ENCODE peak calls at places on chromosomes 12 and 14, in eight cellular contexts. One of them, this sample, is unnamed.

GRCh38 chr12:100427078-100427477 is 46.6 kb upstream of the NR1H4 start:
- DNase-seq in lower leg skin: no peak
- DNase-seq in brain microvascular endothelial cell: peak
- DNase-seq in PC-3: peak
- DNase-seq in Calu3: peak
- DNase-seq in heart left ventricle: no peak
- DNase-seq in stomach: no peak
- DNase-seq in RWPE2: no peak
- DNase-seq in this sample: no peak

GRCh38 chr14:95056476-95056875 is 100.9 kb downstream of the DICER1 start:
- DNase-seq in brain microvascular endothelial cell: no peak
- DNase-seq in PC-3: peak
- DNase-seq in stomach: peak
- DNase-seq in lower leg skin: peak
- DNase-seq in RWPE2: peak
- DNase-seq in Calu3: peak
- DNase-seq in heart left ventricle: no peak
- DNase-seq in this sample: no peak

GRCh38 chr12:53217930-53218307 is 10.9 kb upstream of the ITGB7 start:
- DNase-seq in brain microvascular endothelial cell: peak
- DNase-seq in PC-3: no peak
- DNase-seq in RWPE2: no peak
- DNase-seq in stomach: no peak
- DNase-seq in lower leg skin: no peak
- DNase-seq in heart left ventricle: no peak
- DNase-seq in Calu3: no peak
- DNase-seq in this sample: peak

GRCh38 chr12:26125451-26126339 is 858 bp upstream of the BHLHE41 start:
- DNase-seq in heart left ventricle: peak
- DNase-seq in PC-3: peak
- DNase-seq in stomach: peak
- DNase-seq in brain microvascular endothelial cell: peak
- DNase-seq in Calu3: peak
- DNase-seq in RWPE2: peak
- DNase-seq in lower leg skin: peak
- DNase-seq in this sample: peak

GRCh38 chr12:51975196-51975595 is 23.7 kb downstream of the ACVR1B start:
- DNase-seq in stomach: no peak
- DNase-seq in lower leg skin: no peak
- DNase-seq in heart left ventricle: no peak
- DNase-seq in Calu3: no peak
- DNase-seq in PC-3: no peak
- DNase-seq in RWPE2: no peak
- DNase-seq in brain microvascular endothelial cell: no peak
- DNase-seq in this sample: no peak

GRCh38 chr14:104093366-104094055 is 8.0 kb downstream of the ASPG start:
- DNase-seq in lower leg skin: no peak
- DNase-seq in RWPE2: no peak
- DNase-seq in heart left ventricle: no peak
- DNase-seq in brain microvascular endothelial cell: no peak
- DNase-seq in PC-3: peak
- DNase-seq in Calu3: no peak
- DNase-seq in stomach: no peak
- DNase-seq in this sample: peak

GRCh38 chr12:5073838-5074237 is 30.2 kb downstream of the KCNA5 start:
- DNase-seq in PC-3: no peak
- DNase-seq in heart left ventricle: no peak
- DNase-seq in RWPE2: no peak
- DNase-seq in Calu3: no peak
- DNase-seq in lower leg skin: no peak
- DNase-seq in brain microvascular endothelial cell: no peak
- DNase-seq in stomach: no peak
- DNase-seq in this sample: no peak

GRCh38 chr12:92020983-92021664 is 124.5 kb downstream of the BTG1 start:
- DNase-seq in heart left ventricle: no peak
- DNase-seq in brain microvascular endothelial cell: no peak
- DNase-seq in stomach: no peak
- DNase-seq in RWPE2: no peak
- DNase-seq in lower leg skin: no peak
- DNase-seq in Calu3: no peak
- DNase-seq in PC-3: no peak
- DNase-seq in this sample: no peak

GRCh38 chr14:84857571-84857970 is 672.4 kb upstream of the FLRT2 start:
- DNase-seq in lower leg skin: no peak
- DNase-seq in stomach: no peak
- DNase-seq in RWPE2: no peak
- DNase-seq in heart left ventricle: no peak
- DNase-seq in Calu3: no peak
- DNase-seq in PC-3: peak
- DNase-seq in brain microvascular endothelial cell: no peak
- DNase-seq in this sample: no peak

GRCh38 chr14:32397871-32398640 is 69.0 kb downstream of the AKAP6 start:
- DNase-seq in lower leg skin: no peak
- DNase-seq in Calu3: no peak
- DNase-seq in brain microvascular endothelial cell: no peak
- DNase-seq in PC-3: peak
- DNase-seq in stomach: no peak
- DNase-seq in heart left ventricle: no peak
- DNase-seq in RWPE2: no peak
- DNase-seq in this sample: no peak

GRCh38 chr12:109555431-109556315 is 17.6 kb downstream of the MMAB start:
- DNase-seq in PC-3: no peak
- DNase-seq in Calu3: no peak
- DNase-seq in heart left ventricle: no peak
- DNase-seq in stomach: no peak
- DNase-seq in lower leg skin: no peak
- DNase-seq in RWPE2: no peak
- DNase-seq in brain microvascular endothelial cell: no peak
- DNase-seq in this sample: no peak

GRCh38 chr14:53002576-53002975 is 51.7 kb upstream of the FERMT2 start:
- DNase-seq in RWPE2: no peak
- DNase-seq in stomach: no peak
- DNase-seq in heart left ventricle: no peak
- DNase-seq in lower leg skin: no peak
- DNase-seq in brain microvascular endothelial cell: no peak
- DNase-seq in Calu3: no peak
- DNase-seq in PC-3: no peak
- DNase-seq in this sample: no peak

DNA sequence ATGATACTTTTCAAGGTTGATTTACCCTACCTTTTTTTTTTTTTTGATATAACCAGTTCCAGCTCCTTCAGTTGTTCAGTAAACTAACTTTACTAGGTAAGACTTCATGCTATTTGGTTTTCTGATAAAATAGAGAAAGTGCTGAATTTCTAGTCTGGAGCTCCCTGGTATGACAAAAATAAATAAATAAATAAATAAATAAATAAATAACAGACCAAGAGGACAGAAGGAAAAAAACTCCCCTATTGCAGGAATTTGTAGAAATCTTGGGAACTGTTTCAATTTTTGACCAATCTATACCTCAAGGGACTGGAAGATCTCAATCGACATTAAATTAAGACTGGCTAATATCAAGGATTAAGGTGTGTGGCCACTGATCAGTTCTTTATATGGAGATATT is 230.7 kb upstream of the PDZRN4 start:
- DNase-seq in Calu3: no peak
- DNase-seq in lower leg skin: no peak
- DNase-seq in stomach: no peak
- DNase-seq in heart left ventricle: no peak
- DNase-seq in RWPE2: no peak
- DNase-seq in brain microvascular endothelial cell: no peak
- DNase-seq in PC-3: no peak
- DNase-seq in this sample: no peak
- TF ChIP-seq CTCF in Calu3: no peak
- TF ChIP-seq CTCF in lower leg skin: no peak
- TF ChIP-seq CTCF in stomach: no peak
- TF ChIP-seq CTCF in heart left ventricle: no peak
- TF ChIP-seq CTCF in RWPE2: no peak
- TF ChIP-seq CTCF in brain microvascular endothelial cell: no peak
- TF ChIP-seq CTCF in PC-3: no peak
- TF ChIP-seq CTCF in this sample: no peak

DNA sequence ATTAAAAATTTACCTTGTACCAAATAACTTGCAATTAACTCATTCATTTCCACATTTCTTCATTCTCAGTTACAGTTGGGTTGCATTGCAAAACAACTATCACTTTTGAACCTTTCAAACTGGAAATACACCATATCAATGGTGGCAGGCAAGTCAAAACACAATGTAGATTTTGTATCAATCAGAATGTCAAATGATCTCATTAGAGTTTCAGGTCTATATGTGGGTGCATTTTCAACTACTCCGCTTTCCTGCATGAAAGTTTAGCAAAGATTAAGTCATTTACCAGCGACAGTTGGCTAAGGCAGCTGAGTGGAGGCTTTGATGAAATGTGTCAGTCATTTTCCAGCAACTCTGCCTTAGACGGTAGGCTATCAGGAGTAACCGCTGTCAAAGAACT is 124.2 kb downstream of the SLC15A5 start:
- DNase-seq in brain microvascular endothelial cell: no peak
- DNase-seq in heart left ventricle: no peak
- DNase-seq in lower leg skin: no peak
- DNase-seq in PC-3: no peak
- DNase-seq in stomach: no peak
- DNase-seq in RWPE2: no peak
- DNase-seq in Calu3: no peak
- DNase-seq in this sample: no peak
- TF ChIP-seq CTCF in brain microvascular endothelial cell: no peak
- TF ChIP-seq CTCF in heart left ventricle: no peak
- TF ChIP-seq CTCF in lower leg skin: no peak
- TF ChIP-seq CTCF in PC-3: no peak
- TF ChIP-seq CTCF in stomach: no peak
- TF ChIP-seq CTCF in RWPE2: no peak
- TF ChIP-seq CTCF in Calu3: no peak
- TF ChIP-seq CTCF in this sample: no peak

GRCh38 chr14:21072102-21072501 is 2.0 kb downstream of the ARHGEF40 start:
- DNase-seq in PC-3: no peak
- DNase-seq in brain microvascular endothelial cell: peak
- DNase-seq in heart left ventricle: peak
- DNase-seq in Calu3: no peak
- DNase-seq in RWPE2: no peak
- DNase-seq in lower leg skin: peak
- DNase-seq in stomach: no peak
- DNase-seq in this sample: no peak
- TF ChIP-seq CTCF in PC-3: no peak
- TF ChIP-seq CTCF in brain microvascular endothelial cell: peak
- TF ChIP-seq CTCF in heart left ventricle: no peak
- TF ChIP-seq CTCF in Calu3: no peak
- TF ChIP-seq CTCF in RWPE2: no peak
- TF ChIP-seq CTCF in lower leg skin: no peak
- TF ChIP-seq CTCF in stomach: no peak
- TF ChIP-seq CTCF in this sample: no peak

DNA sequence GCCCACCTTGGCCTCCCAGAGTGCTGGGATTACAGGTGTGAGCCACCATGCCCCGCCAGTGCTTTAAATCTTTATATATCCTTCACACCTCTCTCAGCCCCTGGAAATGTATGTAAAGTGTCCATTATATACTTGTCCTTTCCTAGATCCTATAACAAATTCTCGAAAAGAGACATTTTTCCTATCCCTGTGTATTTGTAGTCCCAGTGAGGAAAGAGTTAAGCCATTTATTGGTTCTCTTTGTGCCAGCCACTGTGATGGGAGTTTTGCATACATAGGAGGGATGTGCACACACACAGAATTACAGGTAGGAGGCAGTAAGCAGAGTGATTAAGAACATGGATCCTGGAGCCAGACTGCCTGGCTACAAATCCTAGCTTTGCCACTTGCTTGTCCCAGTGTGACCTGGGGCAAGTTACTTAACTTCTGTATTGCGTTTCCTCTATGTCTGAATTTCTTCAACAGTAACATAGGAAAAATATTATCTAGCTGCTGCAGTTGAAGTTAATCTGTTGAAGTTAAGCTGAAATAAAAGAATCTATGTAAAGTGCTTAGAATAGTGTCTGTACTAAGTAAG is 2.1 kb upstream of the RABGGTA start:
- DNase-seq in lower leg skin: no peak
- DNase-seq in Calu3: no peak
- DNase-seq in heart left ventricle: no peak
- DNase-seq in RWPE2: no peak
- DNase-seq in stomach: no peak
- DNase-seq in PC-3: peak
- DNase-seq in brain microvascular endothelial cell: no peak
- DNase-seq in this sample: no peak
- TF ChIP-seq CTCF in lower leg skin: no peak
- TF ChIP-seq CTCF in Calu3: no peak
- TF ChIP-seq CTCF in heart left ventricle: no peak
- TF ChIP-seq CTCF in RWPE2: peak
- TF ChIP-seq CTCF in stomach: no peak
- TF ChIP-seq CTCF in PC-3: peak
- TF ChIP-seq CTCF in brain microvascular endothelial cell: peak
- TF ChIP-seq CTCF in this sample: no peak

DNA sequence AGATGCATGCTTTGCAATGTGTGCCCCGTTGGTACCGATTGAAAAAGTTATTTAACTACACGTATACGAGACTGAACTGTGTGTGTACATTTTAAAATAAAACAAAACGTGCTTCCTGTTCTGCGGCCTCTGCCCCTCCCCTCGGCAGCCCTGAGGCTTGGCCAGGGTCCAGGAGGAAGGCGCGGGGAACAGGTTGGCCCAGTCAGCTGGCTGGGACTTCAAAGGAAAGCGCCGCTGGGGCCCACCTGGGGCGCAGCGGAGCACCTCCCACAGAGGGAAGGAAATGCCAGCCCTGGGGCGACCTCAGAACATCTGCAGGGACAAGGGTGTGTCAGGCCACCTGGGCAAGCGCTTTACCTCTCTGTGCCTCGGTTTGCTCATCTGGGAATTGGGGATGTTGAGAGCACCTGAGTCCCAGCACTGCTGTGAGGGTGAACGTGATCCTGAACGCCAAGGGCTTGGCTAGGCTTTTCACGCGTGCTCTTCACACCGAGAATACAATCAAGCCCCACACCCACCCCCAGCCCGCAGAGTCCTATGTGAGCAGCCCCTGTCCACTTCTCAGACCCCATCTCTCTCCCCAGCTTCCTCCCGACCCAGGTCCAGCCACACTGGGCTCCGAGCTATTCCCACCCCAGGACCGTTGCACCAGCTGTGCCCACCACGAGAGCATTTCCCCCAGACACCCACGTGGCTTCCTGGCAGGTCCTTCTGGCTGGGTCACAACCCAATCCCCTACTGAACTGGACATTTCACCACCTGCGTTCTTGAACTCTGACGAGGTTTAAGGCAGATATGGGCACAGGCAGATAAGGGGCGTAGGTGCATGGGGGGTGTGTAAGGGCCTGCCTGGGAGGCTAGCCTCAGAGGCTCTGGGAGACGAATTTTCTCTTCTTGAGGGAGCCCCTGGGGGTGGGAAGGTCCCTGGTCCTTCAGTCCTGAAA is 41.9 kb upstream of the NCOR2 start:
- DNase-seq in Calu3: peak
- DNase-seq in lower leg skin: peak
- DNase-seq in PC-3: peak
- DNase-seq in RWPE2: peak
- DNase-seq in brain microvascular endothelial cell: no peak
- DNase-seq in heart left ventricle: peak
- DNase-seq in stomach: peak
- DNase-seq in this sample: peak
- TF ChIP-seq CTCF in Calu3: no peak
- TF ChIP-seq CTCF in lower leg skin: no peak
- TF ChIP-seq CTCF in PC-3: no peak
- TF ChIP-seq CTCF in RWPE2: no peak
- TF ChIP-seq CTCF in brain microvascular endothelial cell: no peak
- TF ChIP-seq CTCF in heart left ventricle: no peak
- TF ChIP-seq CTCF in stomach: no peak
- TF ChIP-seq CTCF in this sample: peak